ENCODE peak calls at places on chromosomes 6 and 20, in eight cellular contexts. One of them, this sample, is unnamed.
A peak's percentile ranks its signal among the peaks of the same experiment; 100 is the strongest.

GRCh38 chr20:61539706-61540360 is 287.8 kb downstream of the CDH4 start:
- DNase-seq in epithelial cell of proximal tubule: no peak
- DNase-seq in fibroblast of mammary gland: no peak
- DNase-seq in CD4-positive, CD25-positive, alpha-beta regulatory T cell: no peak
- DNase-seq in AG04450: no peak
- DNase-seq in ovary: no peak
- DNase-seq in PC-3: no peak
- DNase-seq in GM12864: no peak
- DNase-seq in this sample: no peak

GRCh38 chr20:47969426-47969825 is 184.1 kb upstream of the SULF2 start:
- DNase-seq in epithelial cell of proximal tubule: no peak
- DNase-seq in fibroblast of mammary gland: no peak
- DNase-seq in CD4-positive, CD25-positive, alpha-beta regulatory T cell: no peak
- DNase-seq in AG04450: no peak
- DNase-seq in ovary: no peak
- DNase-seq in PC-3: no peak
- DNase-seq in GM12864: no peak
- DNase-seq in this sample: no peak

GRCh38 chr6:14459315-14459714 is 341.7 kb downstream of the CD83 start:
- DNase-seq in epithelial cell of proximal tubule: no peak
- DNase-seq in fibroblast of mammary gland: peak; percentile 43
- DNase-seq in CD4-positive, CD25-positive, alpha-beta regulatory T cell: no peak
- DNase-seq in AG04450: no peak
- DNase-seq in ovary: no peak
- DNase-seq in PC-3: peak; percentile 69
- DNase-seq in GM12864: no peak
- DNase-seq in this sample: no peak

GRCh38 chr20:34997171-34997570 is 41.5 kb downstream of the MYH7B start:
- DNase-seq in epithelial cell of proximal tubule: no peak
- DNase-seq in fibroblast of mammary gland: peak; percentile 29
- DNase-seq in CD4-positive, CD25-positive, alpha-beta regulatory T cell: peak; percentile 24
- DNase-seq in AG04450: no peak
- DNase-seq in ovary: peak; percentile 72
- DNase-seq in PC-3: no peak
- DNase-seq in GM12864: no peak
- DNase-seq in this sample: peak; percentile 86

GRCh38 chr6:90545450-90545849 is 41.4 kb downstream of the MAP3K7 start:
- DNase-seq in epithelial cell of proximal tubule: no peak
- DNase-seq in fibroblast of mammary gland: peak; percentile 30
- DNase-seq in CD4-positive, CD25-positive, alpha-beta regulatory T cell: no peak
- DNase-seq in AG04450: no peak
- DNase-seq in ovary: no peak
- DNase-seq in PC-3: peak; percentile 10
- DNase-seq in GM12864: no peak
- DNase-seq in this sample: no peak

GRCh38 chr6:169371344-169372144 is 117.9 kb upstream of the THBS2 start:
- DNase-seq in epithelial cell of proximal tubule: no peak
- DNase-seq in fibroblast of mammary gland: peak; percentile 20
- DNase-seq in CD4-positive, CD25-positive, alpha-beta regulatory T cell: no peak
- DNase-seq in AG04450: no peak
- DNase-seq in ovary: no peak
- DNase-seq in PC-3: no peak
- DNase-seq in GM12864: no peak
- DNase-seq in this sample: no peak

GRCh38 chr20:50776122-50776795 is 18.6 kb upstream of the BCAS4 start:
- DNase-seq in epithelial cell of proximal tubule: no peak
- DNase-seq in fibroblast of mammary gland: no peak
- DNase-seq in CD4-positive, CD25-positive, alpha-beta regulatory T cell: no peak
- DNase-seq in AG04450: no peak
- DNase-seq in ovary: peak; percentile 2
- DNase-seq in PC-3: no peak
- DNase-seq in GM12864: no peak
- DNase-seq in this sample: no peak

GRCh38 chr6:127539292-127539691 is 20.2 kb upstream of the MTCL3 start:
- DNase-seq in epithelial cell of proximal tubule: no peak
- DNase-seq in fibroblast of mammary gland: peak; percentile 50
- DNase-seq in CD4-positive, CD25-positive, alpha-beta regulatory T cell: peak; percentile 40
- DNase-seq in AG04450: no peak
- DNase-seq in ovary: no peak
- DNase-seq in PC-3: peak; percentile 34
- DNase-seq in GM12864: no peak
- DNase-seq in this sample: no peak

GRCh38 chr6:76940186-76940585 is 523.1 kb downstream of the HTR1B start:
- DNase-seq in epithelial cell of proximal tubule: no peak
- DNase-seq in fibroblast of mammary gland: peak; percentile 6
- DNase-seq in CD4-positive, CD25-positive, alpha-beta regulatory T cell: no peak
- DNase-seq in AG04450: no peak
- DNase-seq in ovary: no peak
- DNase-seq in PC-3: no peak
- DNase-seq in GM12864: no peak
- DNase-seq in this sample: no peak

GRCh38 chr20:49612127-49612738 is 44.3 kb upstream of the PTGIS start:
- DNase-seq in epithelial cell of proximal tubule: no peak
- DNase-seq in fibroblast of mammary gland: no peak
- DNase-seq in CD4-positive, CD25-positive, alpha-beta regulatory T cell: no peak
- DNase-seq in AG04450: no peak
- DNase-seq in ovary: no peak
- DNase-seq in PC-3: no peak
- DNase-seq in GM12864: no peak
- DNase-seq in this sample: peak; percentile 97

GRCh38 chr20:62503414-62504178 is 27.8 kb upstream of the GATA5 start:
- DNase-seq in epithelial cell of proximal tubule: no peak
- DNase-seq in fibroblast of mammary gland: no peak
- DNase-seq in CD4-positive, CD25-positive, alpha-beta regulatory T cell: no peak
- DNase-seq in AG04450: no peak
- DNase-seq in ovary: no peak
- DNase-seq in PC-3: no peak
- DNase-seq in GM12864: no peak
- DNase-seq in this sample: no peak

GRCh38 chr6:137958809-137959565 is 91.9 kb downstream of the TNFAIP3 start:
- DNase-seq in epithelial cell of proximal tubule: no peak
- DNase-seq in fibroblast of mammary gland: peak; percentile 36
- DNase-seq in CD4-positive, CD25-positive, alpha-beta regulatory T cell: no peak
- DNase-seq in AG04450: no peak
- DNase-seq in ovary: no peak
- DNase-seq in PC-3: no peak
- DNase-seq in GM12864: no peak
- DNase-seq in this sample: no peak

GRCh38 chr20:61055642-61056041 is 196.4 kb upstream of the CDH4 start:
- DNase-seq in epithelial cell of proximal tubule: no peak
- DNase-seq in fibroblast of mammary gland: peak; percentile 20
- DNase-seq in CD4-positive, CD25-positive, alpha-beta regulatory T cell: no peak
- DNase-seq in AG04450: no peak
- DNase-seq in ovary: no peak
- DNase-seq in PC-3: no peak
- DNase-seq in GM12864: no peak
- DNase-seq in this sample: no peak

GRCh38 chr6:132405143-132405915 is 4.1 kb upstream of the MOXD1 start:
- DNase-seq in epithelial cell of proximal tubule: no peak
- DNase-seq in fibroblast of mammary gland: peak; percentile 40
- DNase-seq in CD4-positive, CD25-positive, alpha-beta regulatory T cell: no peak
- DNase-seq in AG04450: peak; percentile 50
- DNase-seq in ovary: no peak
- DNase-seq in PC-3: peak; percentile 45
- DNase-seq in GM12864: peak; percentile 30
- DNase-seq in this sample: no peak

GRCh38 chr20:59825944-59826759 is 107.3 kb downstream of the SYCP2 start:
- DNase-seq in epithelial cell of proximal tubule: no peak
- DNase-seq in fibroblast of mammary gland: no peak
- DNase-seq in CD4-positive, CD25-positive, alpha-beta regulatory T cell: no peak
- DNase-seq in AG04450: no peak
- DNase-seq in ovary: peak; percentile 15
- DNase-seq in PC-3: peak; percentile 74
- DNase-seq in GM12864: no peak
- DNase-seq in this sample: peak; percentile 74

GRCh38 chr20:50413088-50413500 is 97.1 kb upstream of the PTPN1 start:
- DNase-seq in epithelial cell of proximal tubule: no peak
- DNase-seq in fibroblast of mammary gland: peak; percentile 96
- DNase-seq in CD4-positive, CD25-positive, alpha-beta regulatory T cell: no peak
- DNase-seq in AG04450: no peak
- DNase-seq in ovary: no peak
- DNase-seq in PC-3: peak; percentile 80
- DNase-seq in GM12864: no peak
- DNase-seq in this sample: no peak

GRCh38 chr20:13059398-13060136 is 50.8 kb downstream of the SPTLC3 start:
- DNase-seq in epithelial cell of proximal tubule: no peak
- DNase-seq in fibroblast of mammary gland: no peak
- DNase-seq in CD4-positive, CD25-positive, alpha-beta regulatory T cell: no peak
- DNase-seq in AG04450: no peak
- DNase-seq in ovary: no peak
- DNase-seq in PC-3: no peak
- DNase-seq in GM12864: no peak
- DNase-seq in this sample: no peak

GRCh38 chr6:56866917-56867522 is 87.9 kb upstream of the BEND6 start:
- DNase-seq in epithelial cell of proximal tubule: no peak
- DNase-seq in fibroblast of mammary gland: peak; percentile 61
- DNase-seq in CD4-positive, CD25-positive, alpha-beta regulatory T cell: no peak
- DNase-seq in AG04450: no peak
- DNase-seq in ovary: no peak
- DNase-seq in PC-3: peak; percentile 81
- DNase-seq in GM12864: no peak
- DNase-seq in this sample: no peak

GRCh38 chr6:26569433-26569764 is 27.4 kb upstream of the ABT1 start:
- DNase-seq in epithelial cell of proximal tubule: no peak
- DNase-seq in fibroblast of mammary gland: no peak
- DNase-seq in CD4-positive, CD25-positive, alpha-beta regulatory T cell: no peak
- DNase-seq in AG04450: no peak
- DNase-seq in ovary: no peak
- DNase-seq in PC-3: no peak
- DNase-seq in GM12864: no peak
- DNase-seq in this sample: no peak
- H3K4me3 ChIP-seq in epithelial cell of proximal tubule: peak overlapping the region; percentile 67
- H3K4me3 ChIP-seq in fibroblast of mammary gland: peak overlapping the region; percentile 87
- H3K4me3 ChIP-seq in CD4-positive, CD25-positive, alpha-beta regulatory T cell: peak overlapping the region; percentile 98
- H3K4me3 ChIP-seq in AG04450: peak overlapping the region; percentile 79
- H3K4me3 ChIP-seq in ovary: peak overlapping the region; percentile 59
- H3K4me3 ChIP-seq in PC-3: peak overlapping the region; percentile 84
- H3K4me3 ChIP-seq in GM12864: peak overlapping the region; percentile 42
- H3K4me3 ChIP-seq in this sample: peak overlapping the region; percentile 66

GRCh38 chr6:140857734-140858380 is 1274.9 kb upstream of the GJE1 start:
- DNase-seq in epithelial cell of proximal tubule: peak; percentile 52
- DNase-seq in fibroblast of mammary gland: peak; percentile 99
- DNase-seq in CD4-positive, CD25-positive, alpha-beta regulatory T cell: no peak
- DNase-seq in AG04450: peak; percentile 76
- DNase-seq in ovary: no peak
- DNase-seq in PC-3: peak; percentile 63
- DNase-seq in GM12864: no peak
- DNase-seq in this sample: no peak
- H3K4me3 ChIP-seq in epithelial cell of proximal tubule: no peak overlapping the region
- H3K4me3 ChIP-seq in fibroblast of mammary gland: no peak overlapping the region
- H3K4me3 ChIP-seq in CD4-positive, CD25-positive, alpha-beta regulatory T cell: no peak overlapping the region
- H3K4me3 ChIP-seq in AG04450: no peak overlapping the region
- H3K4me3 ChIP-seq in ovary: no peak overlapping the region
- H3K4me3 ChIP-seq in PC-3: peak overlapping the region; percentile 56
- H3K4me3 ChIP-seq in GM12864: no peak overlapping the region
- H3K4me3 ChIP-seq in this sample: no peak overlapping the region

GRCh38 chr6:37650071-37650481 is 47.6 kb downstream of the MDGA1 start:
- DNase-seq in epithelial cell of proximal tubule: no peak
- DNase-seq in fibroblast of mammary gland: no peak
- DNase-seq in CD4-positive, CD25-positive, alpha-beta regulatory T cell: no peak
- DNase-seq in AG04450: no peak
- DNase-seq in ovary: no peak
- DNase-seq in PC-3: no peak
- DNase-seq in GM12864: no peak
- DNase-seq in this sample: no peak
- H3K4me3 ChIP-seq in epithelial cell of proximal tubule: no peak overlapping the region
- H3K4me3 ChIP-seq in fibroblast of mammary gland: no peak overlapping the region
- H3K4me3 ChIP-seq in CD4-positive, CD25-positive, alpha-beta regulatory T cell: no peak overlapping the region
- H3K4me3 ChIP-seq in AG04450: no peak overlapping the region
- H3K4me3 ChIP-seq in ovary: no peak overlapping the region
- H3K4me3 ChIP-seq in PC-3: no peak overlapping the region
- H3K4me3 ChIP-seq in GM12864: no peak overlapping the region
- H3K4me3 ChIP-seq in this sample: no peak overlapping the region

GRCh38 chr6:27891300-27891913 is 20.8 kb downstream of the OR2B2 start:
- DNase-seq in epithelial cell of proximal tubule: no peak
- DNase-seq in fibroblast of mammary gland: no peak
- DNase-seq in CD4-positive, CD25-positive, alpha-beta regulatory T cell: no peak
- DNase-seq in AG04450: no peak
- DNase-seq in ovary: no peak
- DNase-seq in PC-3: no peak
- DNase-seq in GM12864: no peak
- DNase-seq in this sample: no peak

GRCh38 chr6:27889628-27890315 is 22.4 kb downstream of the OR2B2 start:
- DNase-seq in epithelial cell of proximal tubule: no peak
- DNase-seq in fibroblast of mammary gland: no peak
- DNase-seq in CD4-positive, CD25-positive, alpha-beta regulatory T cell: peak; percentile 43
- DNase-seq in AG04450: no peak
- DNase-seq in ovary: no peak
- DNase-seq in PC-3: no peak
- DNase-seq in GM12864: peak; percentile 65
- DNase-seq in this sample: no peak

GRCh38 chr6:27889275-27889627 is 22.9 kb downstream of the OR2B2 start:
- DNase-seq in epithelial cell of proximal tubule: no peak
- DNase-seq in fibroblast of mammary gland: peak; percentile 25
- DNase-seq in CD4-positive, CD25-positive, alpha-beta regulatory T cell: no peak
- DNase-seq in AG04450: no peak
- DNase-seq in ovary: no peak
- DNase-seq in PC-3: no peak
- DNase-seq in GM12864: no peak
- DNase-seq in this sample: no peak

GRCh38 chr6:27892596-27893058 is 19.6 kb downstream of the OR2B2 start:
- DNase-seq in epithelial cell of proximal tubule: no peak
- DNase-seq in fibroblast of mammary gland: peak; percentile 31
- DNase-seq in CD4-positive, CD25-positive, alpha-beta regulatory T cell: no peak
- DNase-seq in AG04450: no peak
- DNase-seq in ovary: no peak
- DNase-seq in PC-3: peak; percentile 26
- DNase-seq in GM12864: no peak
- DNase-seq in this sample: no peak

DNA sequence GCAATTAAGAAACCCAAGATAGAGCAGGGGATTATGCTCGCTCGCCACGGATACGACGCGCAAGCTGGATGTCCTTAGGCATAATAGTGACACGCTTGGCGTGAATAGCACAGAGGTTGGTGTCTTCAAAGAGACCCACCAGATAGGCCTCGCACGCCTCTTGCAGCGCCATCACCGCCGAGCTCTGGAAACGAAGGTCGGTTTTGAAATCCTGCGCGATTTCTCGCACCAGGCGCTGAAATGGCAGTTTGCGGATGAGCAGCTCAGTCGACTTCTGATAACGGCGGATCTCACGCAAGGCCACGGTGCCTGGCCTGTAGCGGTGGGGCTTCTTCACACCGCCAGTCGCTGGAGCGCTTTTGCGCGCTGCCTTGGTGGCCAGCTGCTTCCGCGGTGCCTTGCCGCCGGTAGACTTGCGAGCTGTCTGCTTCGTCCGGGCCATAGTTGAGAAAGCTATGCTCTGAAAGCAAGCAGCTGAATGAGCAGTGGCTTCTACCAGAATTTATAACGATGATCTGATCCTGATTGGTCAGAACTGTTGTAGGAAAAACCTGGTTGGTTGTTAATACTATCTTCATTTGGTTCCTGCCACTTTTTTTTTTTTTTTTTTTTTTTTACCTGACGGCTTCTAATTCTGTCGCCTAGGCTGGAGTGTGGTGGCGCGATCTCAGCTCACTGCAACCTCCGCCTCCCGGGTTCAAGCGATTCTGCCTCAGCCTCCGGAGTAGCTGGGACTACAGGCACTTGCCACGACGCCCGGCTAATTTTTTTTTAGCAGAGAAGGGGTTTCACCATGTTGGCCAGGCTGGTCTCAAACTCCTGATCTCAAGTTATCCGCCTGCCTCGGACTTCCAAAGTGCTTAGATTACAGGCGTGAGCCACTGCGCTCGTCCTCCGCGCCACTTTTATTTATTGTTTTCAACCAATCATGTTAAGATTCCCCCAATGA is 21.6 kb downstream of the OR2B2 start:
- DNase-seq in epithelial cell of proximal tubule: peak; percentile 88
- DNase-seq in fibroblast of mammary gland: peak; percentile 95
- DNase-seq in CD4-positive, CD25-positive, alpha-beta regulatory T cell: peak; percentile 96
- DNase-seq in AG04450: peak; percentile 84
- DNase-seq in ovary: no peak
- DNase-seq in PC-3: no peak
- DNase-seq in GM12864: peak; percentile 97
- DNase-seq in this sample: no peak
- H3K4me3 ChIP-seq in epithelial cell of proximal tubule: peak overlapping the region; percentile 58
- H3K4me3 ChIP-seq in fibroblast of mammary gland: peak overlapping the region; percentile 58
- H3K4me3 ChIP-seq in CD4-positive, CD25-positive, alpha-beta regulatory T cell: peak overlapping the region; percentile 73
- H3K4me3 ChIP-seq in AG04450: peak overlapping the region; percentile 67
- H3K4me3 ChIP-seq in ovary: peak overlapping the region; percentile 5
- H3K4me3 ChIP-seq in PC-3: no peak overlapping the region
- H3K4me3 ChIP-seq in GM12864: peak overlapping the region; percentile 79
- H3K4me3 ChIP-seq in this sample: peak overlapping the region; percentile 50